ENCODE peak calls at places on chromosomes 16 and 17, in four cellular contexts. T is psoas muscle, V is AG09309, R is NB4. H is an unnamed sample.

GRCh38 chr17:17779015-17779611 is 57.7 kb downstream of the SREBF1 start:
- DNase-seq in T (peak), V (no peak), R (no peak), H (no peak)

GRCh38 chr17:6159541-6160187 is 89.5 kb downstream of the WSCD1 start:
- DNase-seq in T (no peak), V (no peak), R (no peak), H (no peak)

GRCh38 chr17:17781591-17782424 is 55.0 kb downstream of the SREBF1 start:
- DNase-seq in T (peak), V (no peak), R (peak), H (no peak)

GRCh38 chr17:74780443-74781238 is 4.5 kb upstream of the NAT9 start:
- DNase-seq in T (no peak), V (no peak), R (peak), H (no peak)

GRCh38 chr17:3929181-3929580 is 12.9 kb upstream of the P2RX1 start:
- DNase-seq in T (no peak), V (no peak), R (no peak), H (no peak)

GRCh38 chr17:39737331-39737760 is 392 bp upstream of the GRB7 start:
- DNase-seq in T (no peak), V (no peak), R (no peak), H (no peak)

GRCh38 chr16:69143116-69143515 is 10.7 kb downstream of the UTP4 start:
- DNase-seq in T (no peak), V (no peak), R (peak), H (no peak)

GRCh38 chr17:21001813-21002221 is 41.0 kb downstream of the USP22 start:
- DNase-seq in T (peak), V (no peak), R (no peak), H (no peak)

GRCh38 chr16:65002265-65002664 is 119.6 kb downstream of the CDH11 start:
- DNase-seq in T (no peak), V (peak), R (no peak), H (no peak)

GRCh38 chr17:5381542-5381941 is 37.9 kb downstream of the NUP88 start:
- DNase-seq in T (no peak), V (no peak), R (no peak), H (no peak)

GRCh38 chr17:46212634-46213435 is 19.6 kb upstream of the KANSL1 start:
- DNase-seq in T (no peak), V (peak), R (peak), H (peak)

GRCh38 chr17:63804328-63804727 is 22.9 kb upstream of the PSMC5 start:
- DNase-seq in T (no peak), V (no peak), R (no peak), H (no peak)

GRCh38 chr16:54936979-54937672 is 6.5 kb downstream of the IRX5 start:
- DNase-seq in T (peak), V (no peak), R (peak), H (no peak)
- H3K4me3 ChIP-seq in T (peak), V (peak), R (peak), H (no peak)

DNA sequence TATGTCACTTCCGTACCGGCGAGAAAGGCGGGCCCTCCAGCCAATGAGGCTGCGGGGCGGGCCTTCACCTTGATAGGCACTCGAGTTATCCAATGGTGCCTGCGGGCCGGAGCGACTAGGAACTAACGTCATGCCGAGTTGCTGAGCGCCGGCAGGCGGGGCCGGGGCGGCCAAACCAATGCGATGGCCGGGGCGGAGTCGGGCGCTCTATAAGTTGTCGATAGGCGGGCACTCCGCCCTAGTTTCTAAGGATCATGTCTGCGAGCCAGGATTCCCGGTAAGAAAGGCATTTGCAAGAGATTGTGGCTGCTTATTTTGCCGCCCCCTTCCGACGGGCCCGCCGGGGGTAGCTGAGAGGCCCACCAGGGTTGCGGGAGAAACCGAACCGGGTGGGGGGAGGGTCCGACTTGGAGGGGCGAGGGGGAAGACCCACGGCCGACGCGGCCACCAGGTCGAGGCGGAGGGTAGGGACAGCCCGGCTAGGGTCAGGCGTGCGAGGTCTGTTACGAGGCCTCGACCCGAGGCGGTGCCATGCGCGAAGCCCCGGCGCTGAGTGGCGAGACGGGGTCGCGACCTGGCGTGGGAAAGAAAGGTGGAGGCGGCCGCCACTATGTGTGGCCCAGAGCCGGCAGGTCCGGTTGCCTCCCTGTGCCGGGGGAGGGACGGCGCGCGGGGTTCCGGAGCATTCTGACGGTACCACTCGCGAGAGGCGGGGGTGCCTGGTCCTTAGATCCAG is 6.7 kb upstream of the CD68 start:
- DNase-seq in T (peak), V (peak), R (peak), H (no peak)
- TF ChIP-seq CTCF in T (no peak), V (no peak), R (no peak), H (no peak)

DNA sequence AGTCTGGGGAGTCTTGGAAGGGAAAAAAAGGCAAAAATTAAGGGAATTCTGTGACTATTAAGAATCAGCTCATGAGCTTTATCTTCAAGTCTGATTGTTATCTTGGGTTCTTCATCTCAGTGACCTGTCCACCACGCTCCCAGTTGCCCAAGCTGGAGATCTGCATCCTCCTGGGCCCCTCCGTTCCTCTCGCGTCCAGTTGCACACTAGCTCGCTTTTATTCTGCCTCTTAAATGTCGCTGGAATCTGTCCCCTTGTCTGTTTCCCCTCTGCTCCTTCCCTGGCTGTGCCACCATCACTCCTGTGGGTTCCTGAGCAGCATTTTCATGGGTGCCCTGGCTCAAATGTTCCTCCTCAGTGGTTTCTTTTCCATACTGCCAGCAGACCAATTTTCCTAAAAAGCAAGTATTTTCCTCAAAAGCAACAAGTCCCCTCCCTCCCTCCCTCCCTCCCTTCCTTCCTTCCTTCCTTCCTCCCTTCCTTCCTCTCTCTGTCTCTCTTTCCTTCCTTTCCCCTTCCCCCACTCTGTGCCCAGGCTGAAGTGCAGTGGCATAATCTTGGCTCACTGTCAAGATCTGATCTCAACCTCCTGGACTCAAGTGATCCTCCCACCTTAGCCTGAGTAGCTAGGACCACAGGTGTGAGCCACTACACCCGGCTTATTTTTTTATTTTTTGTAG is 1.4 kb downstream of the ENDOV start:
- DNase-seq in T (no peak), V (no peak), R (no peak), H (no peak)
- H3K4me3 ChIP-seq in T (peak), V (peak), R (peak), H (peak)

GRCh38 chr16:78163772-78164391 is 64.4 kb downstream of the WWOX start:
- DNase-seq in T (no peak), V (no peak), R (no peak), H (no peak)
- TF ChIP-seq CTCF in T (no peak), V (no peak), R (no peak), H (no peak)

H was measured in LNCaP clone FGC.